ENCODE peak calls at places on chromosomes 13 and 19, in six cellular contexts. One of them, this sample, is unnamed.

GRCh38 chr19:6063576-6063961 is 46.7 kb downstream of the RFX2 start:
- DNase-seq in AG09309: no peak
- DNase-seq in hepatocyte: no peak
- DNase-seq in IMR-90: no peak
- DNase-seq in GM12864: no peak
- DNase-seq in foreskin fibroblast: no peak
- DNase-seq in this sample: no peak

GRCh38 chr13:78241278-78241919 is 322.8 kb upstream of the EDNRB start:
- DNase-seq in AG09309: no peak
- DNase-seq in hepatocyte: peak
- DNase-seq in IMR-90: peak
- DNase-seq in GM12864: no peak
- DNase-seq in foreskin fibroblast: no peak
- DNase-seq in this sample: peak

GRCh38 chr19:7904074-7905020 is 670 bp downstream of the MAP2K7 start:
- DNase-seq in AG09309: no peak
- DNase-seq in hepatocyte: peak
- DNase-seq in IMR-90: no peak
- DNase-seq in GM12864: no peak
- DNase-seq in foreskin fibroblast: no peak
- DNase-seq in this sample: peak

GRCh38 chr13:106151056-106151699 is 384.3 kb downstream of the EFNB2 start:
- DNase-seq in AG09309: peak
- DNase-seq in hepatocyte: peak
- DNase-seq in IMR-90: peak
- DNase-seq in GM12864: no peak
- DNase-seq in foreskin fibroblast: peak
- DNase-seq in this sample: no peak

GRCh38 chr19:55373318-55373992 is 3.2 kb upstream of the TMEM190 start:
- DNase-seq in AG09309: no peak
- DNase-seq in hepatocyte: no peak
- DNase-seq in IMR-90: no peak
- DNase-seq in GM12864: no peak
- DNase-seq in foreskin fibroblast: no peak
- DNase-seq in this sample: no peak

GRCh38 chr13:108777421-108778420 is 148.3 kb downstream of the MYO16 start:
- DNase-seq in AG09309: no peak
- DNase-seq in hepatocyte: peak
- DNase-seq in IMR-90: peak
- DNase-seq in GM12864: no peak
- DNase-seq in foreskin fibroblast: no peak
- DNase-seq in this sample: no peak

GRCh38 chr13:32409561-32410440 is 18.1 kb downstream of the N4BP2L1 start:
- DNase-seq in AG09309: peak
- DNase-seq in hepatocyte: peak
- DNase-seq in IMR-90: peak
- DNase-seq in GM12864: no peak
- DNase-seq in foreskin fibroblast: peak
- DNase-seq in this sample: no peak

GRCh38 chr13:98416408-98416807 is 160.5 kb downstream of the STK24 start:
- DNase-seq in AG09309: no peak
- DNase-seq in hepatocyte: peak
- DNase-seq in IMR-90: no peak
- DNase-seq in GM12864: no peak
- DNase-seq in foreskin fibroblast: no peak
- DNase-seq in this sample: no peak

GRCh38 chr13:114129649-114130062 is 2.8 kb downstream of the RASA3 start:
- DNase-seq in AG09309: no peak
- DNase-seq in hepatocyte: no peak
- DNase-seq in IMR-90: no peak
- DNase-seq in GM12864: no peak
- DNase-seq in foreskin fibroblast: no peak
- DNase-seq in this sample: no peak

GRCh38 chr13:113184568-113185440 is 23.7 kb downstream of the PCID2 start:
- DNase-seq in AG09309: no peak
- DNase-seq in hepatocyte: no peak
- DNase-seq in IMR-90: no peak
- DNase-seq in GM12864: no peak
- DNase-seq in foreskin fibroblast: no peak
- DNase-seq in this sample: no peak

GRCh38 chr13:72537782-72538181 is 189.6 kb downstream of the MZT1 start:
- DNase-seq in AG09309: no peak
- DNase-seq in hepatocyte: no peak
- DNase-seq in IMR-90: no peak
- DNase-seq in GM12864: no peak
- DNase-seq in foreskin fibroblast: no peak
- DNase-seq in this sample: no peak

GRCh38 chr19:885536-886224 is 7.3 kb downstream of the MED16 start:
- DNase-seq in AG09309: no peak
- DNase-seq in hepatocyte: no peak
- DNase-seq in IMR-90: no peak
- DNase-seq in GM12864: no peak
- DNase-seq in foreskin fibroblast: no peak
- DNase-seq in this sample: no peak

GRCh38 chr13:113646376-113646775 is 11.6 kb downstream of the ATP4B start:
- DNase-seq in AG09309: no peak
- DNase-seq in hepatocyte: no peak
- DNase-seq in IMR-90: no peak
- DNase-seq in GM12864: no peak
- DNase-seq in foreskin fibroblast: no peak
- DNase-seq in this sample: no peak

GRCh38 chr13:37642201-37642600 is 43.6 kb upstream of the POSTN start:
- DNase-seq in AG09309: no peak
- DNase-seq in hepatocyte: no peak
- DNase-seq in IMR-90: no peak
- DNase-seq in GM12864: no peak
- DNase-seq in foreskin fibroblast: no peak
- DNase-seq in this sample: no peak

GRCh38 chr13:98324105-98324504 is 147.0 kb upstream of the RNF113B start:
- DNase-seq in AG09309: peak
- DNase-seq in hepatocyte: no peak
- DNase-seq in IMR-90: no peak
- DNase-seq in GM12864: no peak
- DNase-seq in foreskin fibroblast: no peak
- DNase-seq in this sample: no peak

GRCh38 chr19:42433503-42434260 is 6.5 kb upstream of the LIPE start:
- DNase-seq in AG09309: no peak
- DNase-seq in hepatocyte: peak
- DNase-seq in IMR-90: peak
- DNase-seq in GM12864: no peak
- DNase-seq in foreskin fibroblast: peak
- DNase-seq in this sample: peak

GRCh38 chr19:37519890-37520289 is 13.2 kb downstream of the ZNF793 start:
- DNase-seq in AG09309: no peak
- DNase-seq in hepatocyte: peak
- DNase-seq in IMR-90: peak
- DNase-seq in GM12864: no peak
- DNase-seq in foreskin fibroblast: no peak
- DNase-seq in this sample: no peak

GRCh38 chr19:507286-508203 is at the start of gene TPGS1:
- DNase-seq in AG09309: no peak
- DNase-seq in hepatocyte: peak
- DNase-seq in IMR-90: peak
- DNase-seq in GM12864: no peak
- DNase-seq in foreskin fibroblast: peak
- DNase-seq in this sample: peak

GRCh38 chr19:58007285-58007684 is 4.7 kb upstream of the ZNF606 start:
- DNase-seq in AG09309: no peak
- DNase-seq in hepatocyte: no peak
- DNase-seq in IMR-90: no peak
- DNase-seq in GM12864: no peak
- DNase-seq in foreskin fibroblast: no peak
- DNase-seq in this sample: no peak

GRCh38 chr19:58009301-58009665 is 6.7 kb upstream of the ZNF606 start:
- DNase-seq in AG09309: no peak
- DNase-seq in hepatocyte: no peak
- DNase-seq in IMR-90: no peak
- DNase-seq in GM12864: no peak
- DNase-seq in foreskin fibroblast: no peak
- DNase-seq in this sample: no peak

GRCh38 chr19:58009666-58010301 is 7.2 kb upstream of the ZNF606 start:
- DNase-seq in AG09309: no peak
- DNase-seq in hepatocyte: peak
- DNase-seq in IMR-90: peak
- DNase-seq in GM12864: no peak
- DNase-seq in foreskin fibroblast: peak
- DNase-seq in this sample: peak

DNA sequence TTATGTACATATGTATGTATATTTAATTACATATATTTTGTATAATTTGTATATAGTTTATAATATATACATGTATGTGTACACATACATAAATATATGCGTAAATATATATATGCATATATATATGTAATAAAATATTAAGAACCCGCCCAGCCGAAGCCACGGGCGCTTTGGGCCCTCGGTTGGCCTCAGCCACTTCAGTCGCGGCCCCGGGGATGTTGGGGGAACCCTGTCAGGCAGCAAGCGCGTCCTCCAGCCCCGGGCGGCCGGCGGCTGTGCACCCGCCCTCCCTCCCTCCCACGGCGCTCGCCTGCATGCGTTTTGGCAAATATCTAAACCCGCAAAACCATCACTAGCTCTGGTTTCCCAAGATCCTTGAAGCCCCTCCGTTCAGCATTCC is 7.9 kb upstream of the ZNF606 start:
- DNase-seq in AG09309: no peak
- DNase-seq in hepatocyte: no peak
- DNase-seq in IMR-90: no peak
- DNase-seq in GM12864: no peak
- DNase-seq in foreskin fibroblast: no peak
- DNase-seq in this sample: no peak
- TF ChIP-seq CTCF in AG09309: no peak
- TF ChIP-seq CTCF in hepatocyte: no peak
- TF ChIP-seq CTCF in IMR-90: no peak
- TF ChIP-seq CTCF in GM12864: no peak
- TF ChIP-seq CTCF in foreskin fibroblast: no peak
- TF ChIP-seq CTCF in this sample: no peak

DNA sequence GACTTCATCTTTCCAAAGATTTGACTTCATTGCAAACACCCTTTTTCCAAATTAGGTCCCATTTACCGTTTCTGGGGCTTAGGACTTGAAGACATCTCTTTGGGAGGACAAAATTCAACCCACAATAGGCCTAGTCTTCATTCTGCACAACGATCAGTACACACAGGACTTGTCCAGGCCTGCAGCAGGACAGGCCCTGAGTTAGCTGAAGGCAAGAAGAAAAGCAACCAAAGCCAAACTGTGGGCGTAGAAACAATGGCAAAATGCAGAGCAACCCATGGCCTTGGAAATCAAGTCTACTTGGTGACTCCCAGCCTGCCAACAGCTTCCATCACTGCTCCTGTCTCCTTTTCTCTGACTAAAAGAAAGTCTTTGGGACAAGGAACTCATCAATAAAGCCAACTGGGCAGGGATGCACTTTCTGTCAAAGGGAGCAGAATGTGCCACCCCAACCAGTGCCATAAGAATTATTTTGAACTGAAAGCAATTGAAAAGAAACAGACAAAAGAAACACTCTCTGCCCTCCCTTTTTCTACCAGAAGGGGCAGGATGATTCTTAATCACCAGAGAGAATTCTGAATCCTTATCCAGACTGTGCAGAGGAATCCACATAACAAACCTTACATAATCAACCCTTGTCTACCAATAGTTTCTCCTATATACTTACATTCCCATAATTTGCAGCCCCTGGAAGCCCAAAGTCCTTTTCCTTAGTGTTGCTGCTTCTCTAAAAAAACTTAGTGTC is 520.9 kb upstream of the NBEA start:
- DNase-seq in AG09309: no peak
- DNase-seq in hepatocyte: no peak
- DNase-seq in IMR-90: no peak
- DNase-seq in GM12864: no peak
- DNase-seq in foreskin fibroblast: no peak
- DNase-seq in this sample: no peak
- TF ChIP-seq CTCF in AG09309: no peak
- TF ChIP-seq CTCF in hepatocyte: peak
- TF ChIP-seq CTCF in IMR-90: no peak
- TF ChIP-seq CTCF in GM12864: no peak
- TF ChIP-seq CTCF in foreskin fibroblast: no peak
- TF ChIP-seq CTCF in this sample: no peak

DNA sequence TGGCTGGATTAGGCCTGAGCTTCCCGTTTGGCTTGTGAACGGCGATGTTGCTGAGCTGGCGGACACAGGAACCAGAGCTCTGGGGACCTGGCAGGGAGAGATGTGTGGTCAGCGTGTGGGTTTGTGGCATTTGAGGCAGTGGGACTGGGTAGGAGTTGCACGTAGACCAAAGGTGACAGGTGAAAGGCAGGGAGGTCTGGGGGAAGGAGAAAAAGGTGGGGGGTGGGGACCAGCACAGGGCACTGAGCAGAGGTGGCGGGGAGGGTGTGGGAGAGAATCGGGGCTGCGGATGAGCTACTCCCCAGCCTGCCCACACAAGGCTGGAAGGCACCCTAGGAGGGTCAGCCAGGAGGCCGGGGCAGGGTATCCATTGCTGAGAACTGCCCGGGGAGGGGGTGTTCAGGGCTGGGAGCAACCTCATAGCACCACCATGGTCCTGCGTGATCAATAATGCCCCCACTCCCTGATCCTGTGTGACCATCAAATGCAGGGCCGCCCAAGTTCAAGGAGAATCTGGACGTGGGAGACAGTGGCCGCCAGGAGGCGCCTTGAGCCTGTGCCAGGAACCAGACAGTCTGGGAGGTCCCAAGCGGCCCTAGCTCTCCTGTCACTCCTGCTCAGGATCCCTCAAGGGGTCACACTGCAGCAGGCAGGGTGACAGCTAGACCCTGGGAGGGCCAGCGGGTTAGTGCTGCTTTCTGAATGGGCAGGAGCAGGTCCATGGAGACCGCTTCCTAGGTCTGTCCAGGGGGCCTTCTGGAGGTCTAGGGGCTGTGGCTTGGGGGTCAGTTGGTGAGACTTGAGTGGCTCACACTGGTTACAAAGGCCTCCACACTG is 12.8 kb upstream of the SELENOW start:
- DNase-seq in AG09309: no peak
- DNase-seq in hepatocyte: peak
- DNase-seq in IMR-90: peak
- DNase-seq in GM12864: no peak
- DNase-seq in foreskin fibroblast: peak
- DNase-seq in this sample: no peak
- TF ChIP-seq CTCF in AG09309: peak
- TF ChIP-seq CTCF in hepatocyte: peak
- TF ChIP-seq CTCF in IMR-90: peak
- TF ChIP-seq CTCF in GM12864: peak
- TF ChIP-seq CTCF in foreskin fibroblast: peak
- TF ChIP-seq CTCF in this sample: peak

DNA sequence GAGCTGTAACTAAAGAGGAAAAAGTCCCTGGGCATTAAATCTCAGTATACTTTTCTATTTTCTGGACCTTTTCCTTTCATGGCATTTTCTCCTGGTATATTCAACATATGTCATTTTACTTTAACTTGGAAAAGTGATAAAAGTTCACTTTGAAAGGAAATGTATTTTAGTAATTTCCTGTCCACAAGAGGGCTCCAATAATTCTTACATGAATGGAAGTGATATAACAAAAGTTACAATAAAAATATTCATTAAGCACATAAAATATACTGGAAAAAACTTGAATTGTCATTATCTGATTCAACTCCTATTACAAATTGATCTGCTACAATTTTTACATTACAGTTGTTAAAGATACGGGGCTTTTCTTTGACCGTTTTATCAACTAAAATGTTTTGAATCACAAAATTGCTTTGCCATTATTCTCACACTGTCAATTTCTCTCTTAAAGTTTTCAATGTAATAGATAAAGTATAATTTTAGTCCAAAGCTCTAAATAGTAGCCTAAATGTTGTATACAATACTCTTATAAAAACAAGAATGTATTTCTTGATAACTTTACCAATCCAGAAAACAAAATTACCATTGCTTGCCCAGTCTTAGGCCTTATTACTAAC is 4.9 kb downstream of the UBL3 start:
- DNase-seq in AG09309: no peak
- DNase-seq in hepatocyte: no peak
- DNase-seq in IMR-90: peak
- DNase-seq in GM12864: no peak
- DNase-seq in foreskin fibroblast: no peak
- DNase-seq in this sample: no peak
- TF ChIP-seq CTCF in AG09309: no peak
- TF ChIP-seq CTCF in hepatocyte: peak
- TF ChIP-seq CTCF in IMR-90: peak
- TF ChIP-seq CTCF in GM12864: no peak
- TF ChIP-seq CTCF in foreskin fibroblast: peak
- TF ChIP-seq CTCF in this sample: peak

This sample was measured in GM13977.